ENCODE peak calls at places on chromosomes 2 and 18, in six cellular contexts. One of them, this sample, is unnamed.

GRCh38 chr2:9536504-9536903 is 19.1 kb downstream of the ADAM17 start:
- DNase-seq in HEK293T: no peak
- DNase-seq in activated T-helper 1 cell treated with anti-CD3 and anti-CD28 coated beads, Interleukin-2, amount 50 U/mL, for 16 hours: no peak
- DNase-seq in CD4-positive, alpha-beta memory T cell: no peak
- DNase-seq in M059J: no peak
- DNase-seq in hypothalamus: no peak
- DNase-seq in this sample: no peak

GRCh38 chr2:26559556-26559955 is 81.6 kb downstream of the CIB4 start:
- DNase-seq in hypothalamus: no peak
- DNase-seq in HEK293T: no peak
- DNase-seq in M059J: no peak
- DNase-seq in CD4-positive, alpha-beta memory T cell: no peak
- DNase-seq in activated T-helper 1 cell treated with anti-CD3 and anti-CD28 coated beads, Interleukin-2, amount 50 U/mL, for 16 hours: no peak
- DNase-seq in this sample: no peak

GRCh38 chr2:10325278-10326145 is 22.8 kb downstream of the HPCAL1 start:
- DNase-seq in CD4-positive, alpha-beta memory T cell: no peak
- DNase-seq in activated T-helper 1 cell treated with anti-CD3 and anti-CD28 coated beads, Interleukin-2, amount 50 U/mL, for 16 hours: no peak
- DNase-seq in M059J: no peak
- DNase-seq in hypothalamus: no peak
- DNase-seq in HEK293T: no peak
- DNase-seq in this sample: no peak

GRCh38 chr2:45067859-45068642 is 58.8 kb upstream of the SIX2 start:
- DNase-seq in HEK293T: peak; percentile 53
- DNase-seq in hypothalamus: no peak
- DNase-seq in activated T-helper 1 cell treated with anti-CD3 and anti-CD28 coated beads, Interleukin-2, amount 50 U/mL, for 16 hours: no peak
- DNase-seq in M059J: peak; percentile 15
- DNase-seq in CD4-positive, alpha-beta memory T cell: no peak
- DNase-seq in this sample: no peak

GRCh38 chr18:78561757-78562445 is 417.7 kb upstream of the SALL3 start:
- DNase-seq in M059J: peak; percentile 27
- DNase-seq in hypothalamus: peak; percentile 52
- DNase-seq in activated T-helper 1 cell treated with anti-CD3 and anti-CD28 coated beads, Interleukin-2, amount 50 U/mL, for 16 hours: no peak
- DNase-seq in CD4-positive, alpha-beta memory T cell: no peak
- DNase-seq in HEK293T: no peak
- DNase-seq in this sample: no peak

GRCh38 chr2:108936868-108937265 is 52.2 kb downstream of the EDAR start:
- DNase-seq in CD4-positive, alpha-beta memory T cell: no peak
- DNase-seq in M059J: no peak
- DNase-seq in activated T-helper 1 cell treated with anti-CD3 and anti-CD28 coated beads, Interleukin-2, amount 50 U/mL, for 16 hours: no peak
- DNase-seq in hypothalamus: peak; percentile 39
- DNase-seq in HEK293T: no peak
- DNase-seq in this sample: no peak

GRCh38 chr2:190856985-190857384 is 23.6 kb upstream of the GLS start:
- DNase-seq in activated T-helper 1 cell treated with anti-CD3 and anti-CD28 coated beads, Interleukin-2, amount 50 U/mL, for 16 hours: no peak
- DNase-seq in M059J: no peak
- DNase-seq in CD4-positive, alpha-beta memory T cell: no peak
- DNase-seq in HEK293T: no peak
- DNase-seq in hypothalamus: no peak
- DNase-seq in this sample: no peak

GRCh38 chr18:46759885-46760284 is 3.0 kb upstream of the ST8SIA5 start:
- DNase-seq in M059J: no peak
- DNase-seq in CD4-positive, alpha-beta memory T cell: no peak
- DNase-seq in activated T-helper 1 cell treated with anti-CD3 and anti-CD28 coated beads, Interleukin-2, amount 50 U/mL, for 16 hours: no peak
- DNase-seq in hypothalamus: no peak
- DNase-seq in HEK293T: no peak
- DNase-seq in this sample: no peak

GRCh38 chr18:50307738-50308470 is 20.4 kb upstream of the CXXC1 start:
- DNase-seq in CD4-positive, alpha-beta memory T cell: peak; percentile 90
- DNase-seq in HEK293T: peak; percentile 89
- DNase-seq in M059J: peak; percentile 91
- DNase-seq in hypothalamus: peak; percentile 83
- DNase-seq in activated T-helper 1 cell treated with anti-CD3 and anti-CD28 coated beads, Interleukin-2, amount 50 U/mL, for 16 hours: peak; percentile 74
- DNase-seq in this sample: peak; percentile 95